ENCODE peak calls at places on chromosomes 13 and 19, in six cellular contexts. T is astrocyte of the spinal cord, W is small intestine, Q is bronchial epithelial cell, Z is SJSA1, S is AG10803. G is an unnamed sample.
A peak's percentile ranks its signal among the peaks of the same experiment; 100 is the strongest.

GRCh38 chr19:51131780-51132680 is 7.3 kb downstream of the SIGLEC9 start:
- DNase-seq in W (peak; percentile 6), Z (no peak), Q (no peak), T (peak; percentile 1), S (peak; percentile 65), G (peak; percentile 77)

GRCh38 chr19:39372047-39372802 is 18.7 kb downstream of the PAF1 start:
- DNase-seq in S (peak; percentile 99), Q (no peak), T (peak; percentile 94), W (no peak), Z (no peak), G (peak; percentile 56)

GRCh38 chr19:5805465-5806132 is 732 bp downstream of the NRTN start:
- DNase-seq in W (peak; percentile 79), S (peak; percentile 24), Z (peak; percentile 76), T (peak; percentile 26), Q (no peak), G (peak; percentile 82)

GRCh38 chr19:32404939-32405430 is 585 bp upstream of the DPY19L3 start:
- DNase-seq in W (peak; percentile 28), Z (no peak), S (peak; percentile 42), Q (no peak), T (no peak), G (peak; percentile 77)

GRCh38 chr19:45075215-45076028 is 856 bp downstream of the ZNF296 start:
- DNase-seq in Z (no peak), Q (peak; percentile 74), T (peak; percentile 26), W (peak; percentile 94), S (peak; percentile 33), G (peak; percentile 95)

GRCh38 chr19:18978616-18979015 is 37.6 kb upstream of the HOMER3 start:
- DNase-seq in W (no peak), T (no peak), Z (no peak), S (no peak), Q (no peak), G (no peak)

GRCh38 chr13:112885782-112886268 is 83.2 kb upstream of the MCF2L start:
- DNase-seq in Q (peak; percentile 74), T (peak; percentile 86), Z (peak; percentile 39), W (peak; percentile 80), S (peak; percentile 77), G (peak; percentile 83)

GRCh38 chr13:64273780-64274179 is 2858.1 kb upstream of the PCDH20 start:
- DNase-seq in T (no peak), Q (no peak), S (no peak), Z (no peak), W (no peak), G (no peak)

DNA sequence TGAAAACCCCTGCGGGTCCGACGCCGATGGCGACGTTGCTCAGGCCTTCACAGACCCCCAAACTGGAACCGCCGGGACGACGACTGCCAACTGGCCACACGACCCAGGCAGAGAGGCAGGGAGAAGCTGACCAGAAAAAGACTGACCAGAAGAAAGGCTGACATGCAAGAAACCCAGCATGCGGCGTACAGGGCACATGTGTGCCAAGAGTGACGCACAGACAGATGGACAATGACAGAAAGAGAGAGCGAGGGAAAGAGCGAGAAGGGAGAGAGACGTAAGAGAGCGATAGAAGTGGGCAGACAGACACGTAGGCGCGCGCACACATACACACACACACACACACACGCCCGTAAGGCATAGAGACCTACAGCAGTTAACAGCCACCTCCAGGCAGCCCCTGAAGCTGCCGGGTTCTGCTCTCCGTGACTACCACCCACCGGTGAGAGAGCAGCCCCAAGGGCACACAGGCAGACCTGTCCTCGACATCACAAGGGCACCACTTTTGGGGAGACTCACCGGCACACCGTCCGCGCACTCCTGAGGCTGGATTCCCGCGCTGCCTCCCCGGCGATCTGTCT is 67.2 kb upstream of the ZNF527 start:
- DNase-seq in T (no peak), W (no peak), S (no peak), Z (no peak), Q (no peak), G (no peak)
- H3K4me3 ChIP-seq in T (peak overlapping the region; percentile 16), W (no peak overlapping the region), S (peak overlapping the region; percentile 51), Z (no peak overlapping the region), Q (no peak overlapping the region), G (peak overlapping the region; percentile 55)

GRCh38 chr13:110330491-110331001 is 23.5 kb downstream of the COL4A2 start:
- DNase-seq in Z (peak; percentile 93), S (peak; percentile 81), T (peak; percentile 64), Q (no peak), W (no peak), G (no peak)
- H3K4me3 ChIP-seq in Z (peak overlapping the region; percentile 29), S (no peak overlapping the region), T (peak overlapping the region; percentile 24), Q (no peak overlapping the region), W (no peak overlapping the region), G (no peak overlapping the region)

DNA sequence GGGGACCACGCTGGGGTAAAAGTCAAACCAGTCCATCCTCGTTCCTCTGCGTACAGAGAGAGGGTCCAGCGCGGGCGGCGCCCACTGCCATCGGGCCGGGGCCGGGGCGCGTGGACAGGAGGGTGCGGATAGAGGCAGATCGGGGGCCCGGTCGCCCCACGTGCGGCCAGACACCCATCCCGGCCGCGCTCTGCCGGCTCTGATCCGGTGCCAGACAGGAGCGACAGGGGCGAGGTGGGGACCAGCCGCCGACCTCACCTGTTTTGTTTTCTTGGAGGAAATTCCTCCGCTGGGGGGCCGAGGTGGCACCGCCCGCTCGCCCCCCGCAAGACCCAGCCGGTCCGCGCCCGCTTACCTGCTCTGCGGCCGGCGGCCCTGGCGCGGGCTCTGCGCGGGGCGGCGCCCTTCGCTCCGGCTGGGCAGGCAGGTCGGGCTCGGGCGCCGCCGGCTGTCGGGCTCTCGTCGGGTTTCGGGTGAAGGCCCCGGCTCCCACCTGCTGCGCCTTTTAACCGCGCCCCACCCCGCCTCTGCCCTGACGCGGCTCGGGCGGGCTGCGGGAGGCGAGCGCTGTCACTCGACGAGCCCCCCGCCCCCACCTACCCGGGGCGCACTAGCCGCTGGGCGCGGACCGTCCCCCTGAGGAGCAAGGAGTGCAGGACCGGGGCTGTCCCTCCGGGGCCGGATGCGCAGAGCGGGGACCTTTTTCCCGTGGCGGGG is at the start of gene GJB6:
- DNase-seq in W (peak; percentile 12), Q (peak; percentile 13), T (no peak), S (no peak), Z (no peak), G (no peak)
- H3K4me3 ChIP-seq in W (peak within 1 kb of the TSS; percentile 52), Q (peak within 1 kb of the TSS; percentile 62), T (no peak within 1 kb of the TSS), S (no peak within 1 kb of the TSS), Z (no peak within 1 kb of the TSS), G (peak within 1 kb of the TSS; percentile 43)

GRCh38 chr13:48533207-48533499 is 273 bp upstream of the RCBTB2 start:
- DNase-seq in Q (no peak), W (no peak), Z (no peak), S (peak; percentile 3), T (no peak), G (no peak)

GRCh38 chr13:48530833-48531232 is 2.0 kb downstream of the RCBTB2 start:
- DNase-seq in T (no peak), Q (no peak), S (no peak), Z (no peak), W (no peak), G (no peak)

GRCh38 chr13:48532146-48532472 is 771 bp downstream of the RCBTB2 start:
- DNase-seq in Z (no peak), Q (no peak), W (peak; percentile 59), T (peak; percentile 78), S (peak; percentile 58), G (no peak)

GRCh38 chr13:48532473-48533206 is at the start of gene RCBTB2:
- DNase-seq in T (peak; percentile 98), S (peak; percentile 97), W (peak; percentile 98), Z (peak; percentile 91), Q (peak; percentile 91), G (peak; percentile 99)

GRCh38 chr13:48531416-48532145 is 1.3 kb downstream of the RCBTB2 start:
- DNase-seq in Z (no peak), W (peak; percentile 50), T (no peak), Q (peak; percentile 45), S (no peak), G (no peak)
- H3K4me3 ChIP-seq in Z (peak overlapping the region; percentile 64), W (peak overlapping the region; percentile 68), T (peak overlapping the region; percentile 82), Q (peak overlapping the region; percentile 74), S (peak overlapping the region; percentile 86), G (peak overlapping the region; percentile 76)